ENCODE peak calls at places on chromosomes 16 and 17, in seven cellular contexts. One of them, this sample, is unnamed.

GRCh38 chr17:80145076-80146075 is 1.6 kb downstream of the EIF4A3 start:
- DNase-seq in adrenal gland: no peak
- DNase-seq in tibial nerve: no peak
- DNase-seq in Panc1: no peak
- DNase-seq in lower lobe of right lung: no peak
- DNase-seq in left ventricle myocardium inferior: no peak
- DNase-seq in CD4-positive, alpha-beta T cell: no peak
- DNase-seq in this sample: no peak

GRCh38 chr17:692116-692515 is 22.5 kb downstream of the VPS53 start:
- DNase-seq in adrenal gland: no peak
- DNase-seq in tibial nerve: no peak
- DNase-seq in Panc1: no peak
- DNase-seq in lower lobe of right lung: no peak
- DNase-seq in left ventricle myocardium inferior: no peak
- DNase-seq in CD4-positive, alpha-beta T cell: no peak
- DNase-seq in this sample: peak; percentile 26

GRCh38 chr17:30236807-30237206 is 1.3 kb upstream of the SLC6A4 start:
- DNase-seq in adrenal gland: peak; percentile 70
- DNase-seq in tibial nerve: peak; percentile 18
- DNase-seq in Panc1: no peak
- DNase-seq in lower lobe of right lung: peak; percentile 76
- DNase-seq in left ventricle myocardium inferior: peak; percentile 49
- DNase-seq in CD4-positive, alpha-beta T cell: no peak
- DNase-seq in this sample: no peak

GRCh38 chr17:41064301-41064700 is 1.4 kb downstream of the KRTAP2-4 start:
- DNase-seq in adrenal gland: no peak
- DNase-seq in tibial nerve: no peak
- DNase-seq in Panc1: no peak
- DNase-seq in lower lobe of right lung: no peak
- DNase-seq in left ventricle myocardium inferior: no peak
- DNase-seq in CD4-positive, alpha-beta T cell: no peak
- DNase-seq in this sample: no peak

GRCh38 chr17:82089723-82090548 is 8.1 kb downstream of the FASN start:
- DNase-seq in adrenal gland: no peak
- DNase-seq in tibial nerve: no peak
- DNase-seq in Panc1: no peak
- DNase-seq in lower lobe of right lung: no peak
- DNase-seq in left ventricle myocardium inferior: peak; percentile 10
- DNase-seq in CD4-positive, alpha-beta T cell: no peak
- DNase-seq in this sample: no peak

GRCh38 chr17:8683355-8683754 is 52.8 kb upstream of the MYH10 start:
- DNase-seq in adrenal gland: no peak
- DNase-seq in tibial nerve: no peak
- DNase-seq in Panc1: no peak
- DNase-seq in lower lobe of right lung: no peak
- DNase-seq in left ventricle myocardium inferior: no peak
- DNase-seq in CD4-positive, alpha-beta T cell: no peak
- DNase-seq in this sample: no peak

GRCh38 chr17:52724578-52724977 is 566.1 kb upstream of the CA10 start:
- DNase-seq in adrenal gland: no peak
- DNase-seq in tibial nerve: no peak
- DNase-seq in Panc1: no peak
- DNase-seq in lower lobe of right lung: no peak
- DNase-seq in left ventricle myocardium inferior: no peak
- DNase-seq in CD4-positive, alpha-beta T cell: no peak
- DNase-seq in this sample: no peak

GRCh38 chr17:77490361-77491183 is 349.8 kb downstream of the SEC14L1 start:
- DNase-seq in adrenal gland: no peak
- DNase-seq in tibial nerve: peak; percentile 11
- DNase-seq in Panc1: no peak
- DNase-seq in lower lobe of right lung: peak; percentile 42
- DNase-seq in left ventricle myocardium inferior: peak; percentile 16
- DNase-seq in CD4-positive, alpha-beta T cell: peak; percentile 30
- DNase-seq in this sample: no peak

GRCh38 chr17:49997773-49998703 is 3.0 kb upstream of the DLX3 start:
- DNase-seq in adrenal gland: peak; percentile 90
- DNase-seq in tibial nerve: peak; percentile 24
- DNase-seq in Panc1: peak; percentile 30
- DNase-seq in lower lobe of right lung: peak; percentile 79
- DNase-seq in left ventricle myocardium inferior: peak; percentile 60
- DNase-seq in CD4-positive, alpha-beta T cell: peak; percentile 80
- DNase-seq in this sample: peak; percentile 33

GRCh38 chr17:76504117-76504516 is 2.9 kb upstream of the RHBDF2 start:
- DNase-seq in adrenal gland: no peak
- DNase-seq in tibial nerve: no peak
- DNase-seq in Panc1: no peak
- DNase-seq in lower lobe of right lung: no peak
- DNase-seq in left ventricle myocardium inferior: no peak
- DNase-seq in CD4-positive, alpha-beta T cell: no peak
- DNase-seq in this sample: no peak

GRCh38 chr16:82634955-82635610 is 8.3 kb downstream of the CDH13 start:
- DNase-seq in adrenal gland: no peak
- DNase-seq in tibial nerve: no peak
- DNase-seq in Panc1: no peak
- DNase-seq in lower lobe of right lung: no peak
- DNase-seq in left ventricle myocardium inferior: no peak
- DNase-seq in CD4-positive, alpha-beta T cell: no peak
- DNase-seq in this sample: no peak
- H3K27ac ChIP-seq in adrenal gland: no peak overlapping the region
- H3K27ac ChIP-seq in tibial nerve: no peak overlapping the region
- H3K27ac ChIP-seq in Panc1: no peak overlapping the region
- H3K27ac ChIP-seq in lower lobe of right lung: no peak overlapping the region
- H3K27ac ChIP-seq in left ventricle myocardium inferior: peak overlapping the region; percentile 95
- H3K27ac ChIP-seq in CD4-positive, alpha-beta T cell: no peak overlapping the region
- H3K27ac ChIP-seq in this sample: peak overlapping the region; percentile 95

DNA sequence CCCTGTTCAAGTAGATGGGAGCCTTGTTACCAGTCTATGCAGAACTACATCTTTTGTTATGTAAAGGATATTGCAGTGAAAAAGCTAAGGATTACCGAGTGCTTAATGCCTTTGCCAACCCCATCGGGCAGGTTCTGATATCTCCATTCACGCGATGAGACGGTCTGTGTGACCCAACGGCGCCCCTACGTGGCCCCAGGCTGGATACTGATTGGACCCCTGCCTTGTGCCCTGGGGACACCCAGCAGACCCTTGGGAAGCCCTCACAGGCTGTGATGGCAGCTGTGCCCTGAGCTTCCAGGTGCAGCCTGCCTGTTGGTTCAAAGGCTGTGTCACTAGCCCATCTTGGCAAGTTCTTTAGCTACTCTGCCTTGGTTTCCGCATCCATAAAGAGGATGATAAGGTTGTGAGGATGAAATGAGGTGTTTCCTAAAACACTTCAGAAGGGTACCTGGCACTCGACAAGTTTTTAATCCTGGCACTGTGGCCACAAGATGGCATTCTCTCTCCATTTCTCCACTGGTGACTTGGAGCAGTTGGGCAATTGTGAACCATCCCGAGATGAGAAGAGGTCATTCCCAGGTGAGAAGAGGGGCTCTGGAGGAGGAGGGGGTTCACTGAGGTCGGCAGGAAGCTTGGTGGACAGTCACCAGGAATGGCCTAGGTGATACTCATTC is 33.6 kb downstream of the HAPSTR1 start:
- DNase-seq in adrenal gland: no peak
- DNase-seq in tibial nerve: no peak
- DNase-seq in Panc1: no peak
- DNase-seq in lower lobe of right lung: no peak
- DNase-seq in left ventricle myocardium inferior: no peak
- DNase-seq in CD4-positive, alpha-beta T cell: no peak
- DNase-seq in this sample: no peak
- H3K27ac ChIP-seq in adrenal gland: no peak overlapping the region
- H3K27ac ChIP-seq in tibial nerve: no peak overlapping the region
- H3K27ac ChIP-seq in Panc1: peak overlapping the region; percentile 0
- H3K27ac ChIP-seq in lower lobe of right lung: no peak overlapping the region
- H3K27ac ChIP-seq in left ventricle myocardium inferior: no peak overlapping the region
- H3K27ac ChIP-seq in CD4-positive, alpha-beta T cell: peak overlapping the region; percentile 43
- H3K27ac ChIP-seq in this sample: peak overlapping the region; percentile 68

GRCh38 chr16:69324585-69325253 is 5.7 kb downstream of the PDF start:
- DNase-seq in adrenal gland: no peak
- DNase-seq in tibial nerve: no peak
- DNase-seq in Panc1: no peak
- DNase-seq in lower lobe of right lung: no peak
- DNase-seq in left ventricle myocardium inferior: no peak
- DNase-seq in CD4-positive, alpha-beta T cell: no peak
- DNase-seq in this sample: no peak
- H3K27ac ChIP-seq in adrenal gland: no peak overlapping the region
- H3K27ac ChIP-seq in tibial nerve: no peak overlapping the region
- H3K27ac ChIP-seq in Panc1: no peak overlapping the region
- H3K27ac ChIP-seq in lower lobe of right lung: no peak overlapping the region
- H3K27ac ChIP-seq in left ventricle myocardium inferior: no peak overlapping the region
- H3K27ac ChIP-seq in CD4-positive, alpha-beta T cell: no peak overlapping the region
- H3K27ac ChIP-seq in this sample: no peak overlapping the region

DNA sequence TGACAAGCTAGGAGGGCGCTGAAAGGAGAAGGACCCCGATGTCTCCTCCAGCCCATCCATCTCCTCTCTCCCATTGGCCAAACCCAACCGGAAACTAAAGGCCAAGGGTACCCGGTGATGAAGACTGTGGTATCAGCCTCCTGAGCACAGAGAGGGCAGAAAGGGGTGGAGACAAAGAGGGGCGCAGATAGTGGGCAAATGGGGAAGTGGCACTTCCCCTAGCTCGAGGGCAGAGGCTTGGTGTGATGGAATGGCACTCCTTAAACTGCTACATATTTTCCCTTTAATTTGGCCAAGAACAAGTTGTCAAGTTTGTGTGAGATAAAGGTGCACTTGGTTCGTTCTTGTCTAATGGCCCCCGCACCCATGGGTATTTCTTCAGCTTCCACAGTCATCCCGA is 27.8 kb downstream of the IL4R start:
- DNase-seq in adrenal gland: no peak
- DNase-seq in tibial nerve: no peak
- DNase-seq in Panc1: no peak
- DNase-seq in lower lobe of right lung: no peak
- DNase-seq in left ventricle myocardium inferior: no peak
- DNase-seq in CD4-positive, alpha-beta T cell: no peak
- DNase-seq in this sample: no peak
- H3K27ac ChIP-seq in adrenal gland: no peak overlapping the region
- H3K27ac ChIP-seq in tibial nerve: no peak overlapping the region
- H3K27ac ChIP-seq in Panc1: no peak overlapping the region
- H3K27ac ChIP-seq in lower lobe of right lung: no peak overlapping the region
- H3K27ac ChIP-seq in left ventricle myocardium inferior: no peak overlapping the region
- H3K27ac ChIP-seq in CD4-positive, alpha-beta T cell: no peak overlapping the region
- H3K27ac ChIP-seq in this sample: no peak overlapping the region

DNA sequence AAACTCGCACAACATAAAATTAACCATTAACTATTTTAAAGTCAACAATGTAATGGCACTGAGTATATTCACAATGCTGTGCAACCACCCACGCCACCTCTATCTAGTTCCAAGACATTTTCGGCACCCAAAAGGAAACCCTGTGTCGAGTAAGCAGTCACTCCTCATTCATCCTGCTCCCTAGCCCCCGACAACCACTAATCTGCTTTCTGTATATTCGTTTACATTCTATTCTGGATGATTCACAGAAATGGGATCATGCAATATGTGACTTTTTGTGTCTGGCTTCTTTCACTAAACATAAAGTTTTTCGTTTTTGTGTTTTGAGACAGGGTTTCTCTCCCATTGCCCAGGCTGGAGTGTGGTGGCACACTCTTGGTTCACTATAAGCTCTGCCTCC is 42.2 kb upstream of the HAPSTR1 start:
- DNase-seq in adrenal gland: no peak
- DNase-seq in tibial nerve: no peak
- DNase-seq in Panc1: no peak
- DNase-seq in lower lobe of right lung: no peak
- DNase-seq in left ventricle myocardium inferior: no peak
- DNase-seq in CD4-positive, alpha-beta T cell: no peak
- DNase-seq in this sample: no peak
- H3K27ac ChIP-seq in adrenal gland: no peak overlapping the region
- H3K27ac ChIP-seq in tibial nerve: no peak overlapping the region
- H3K27ac ChIP-seq in Panc1: peak overlapping the region; percentile 94
- H3K27ac ChIP-seq in lower lobe of right lung: no peak overlapping the region
- H3K27ac ChIP-seq in left ventricle myocardium inferior: no peak overlapping the region
- H3K27ac ChIP-seq in CD4-positive, alpha-beta T cell: no peak overlapping the region
- H3K27ac ChIP-seq in this sample: peak overlapping the region; percentile 6

GRCh38 chr17:44807817-44808155 is 22.3 kb downstream of the GJC1 start:
- DNase-seq in adrenal gland: no peak
- DNase-seq in tibial nerve: no peak
- DNase-seq in Panc1: no peak
- DNase-seq in lower lobe of right lung: no peak
- DNase-seq in left ventricle myocardium inferior: no peak
- DNase-seq in CD4-positive, alpha-beta T cell: no peak
- DNase-seq in this sample: no peak
- H3K27ac ChIP-seq in adrenal gland: no peak overlapping the region
- H3K27ac ChIP-seq in tibial nerve: no peak overlapping the region
- H3K27ac ChIP-seq in Panc1: no peak overlapping the region
- H3K27ac ChIP-seq in lower lobe of right lung: no peak overlapping the region
- H3K27ac ChIP-seq in left ventricle myocardium inferior: no peak overlapping the region
- H3K27ac ChIP-seq in CD4-positive, alpha-beta T cell: no peak overlapping the region
- H3K27ac ChIP-seq in this sample: no peak overlapping the region

This sample was measured in epithelial cell of prostate.